ENCODE peak calls at places on chromosomes 13 and 19, in five cellular contexts. V is BJ, J is colonic mucosa, D is body of pancreas, S is uterus. I is an unnamed sample.

GRCh38 chr13:24718192-24718965 is 38.2 kb downstream of the ATP12A start:
- DNase-seq in V (no peak), J (no peak), D (no peak), S (no peak), I (no peak)

GRCh38 chr13:73741742-73742141 is 392.5 kb downstream of the KLF12 start:
- DNase-seq in V (no peak), J (no peak), D (no peak), S (no peak), I (no peak)

GRCh38 chr19:27974082-27974513 is 1238.9 kb downstream of the UQCRFS1 start:
- DNase-seq in V (no peak), J (peak), D (peak), S (no peak), I (no peak)

GRCh38 chr13:57352114-57352513 is 185.1 kb downstream of the PRR20E start:
- DNase-seq in V (no peak), J (no peak), D (no peak), S (no peak), I (no peak)

GRCh38 chr19:54418030-54418929 is 3.0 kb downstream of the TTYH1 start:
- DNase-seq in V (peak), J (no peak), D (no peak), S (no peak), I (no peak)

GRCh38 chr19:35556846-35557538 is 6.5 kb downstream of the ATP4A start:
- DNase-seq in V (no peak), J (no peak), D (no peak), S (no peak), I (no peak)

GRCh38 chr19:4933528-4933927 is 24.2 kb downstream of the UHRF1 start:
- DNase-seq in V (no peak), J (no peak), D (no peak), S (no peak), I (no peak)

GRCh38 chr13:113837554-113838355 is 26.1 kb downstream of the GAS6 start:
- DNase-seq in V (peak), J (peak), D (peak), S (peak), I (peak)

GRCh38 chr19:2716722-2717637 is 4.2 kb downstream of the DIRAS1 start:
- DNase-seq in V (no peak), J (no peak), D (no peak), S (no peak), I (no peak)

GRCh38 chr13:112774448-112774792 is 84.6 kb downstream of the ATP11A start:
- DNase-seq in V (no peak), J (no peak), D (no peak), S (no peak), I (no peak)

GRCh38 chr13:98203641-98204326 is 26.7 kb upstream of the RNF113B start:
- DNase-seq in V (peak), J (no peak), D (no peak), S (no peak), I (no peak)

GRCh38 chr13:98207411-98207810 is 30.3 kb upstream of the RNF113B start:
- DNase-seq in V (no peak), J (no peak), D (no peak), S (no peak), I (no peak)

GRCh38 chr13:98208606-98209005 is 31.5 kb upstream of the RNF113B start:
- DNase-seq in V (no peak), J (no peak), D (no peak), S (no peak), I (no peak)

GRCh38 chr13:98204546-98204945 is 27.5 kb upstream of the RNF113B start:
- DNase-seq in V (no peak), J (no peak), D (no peak), S (no peak), I (no peak)

DNA sequence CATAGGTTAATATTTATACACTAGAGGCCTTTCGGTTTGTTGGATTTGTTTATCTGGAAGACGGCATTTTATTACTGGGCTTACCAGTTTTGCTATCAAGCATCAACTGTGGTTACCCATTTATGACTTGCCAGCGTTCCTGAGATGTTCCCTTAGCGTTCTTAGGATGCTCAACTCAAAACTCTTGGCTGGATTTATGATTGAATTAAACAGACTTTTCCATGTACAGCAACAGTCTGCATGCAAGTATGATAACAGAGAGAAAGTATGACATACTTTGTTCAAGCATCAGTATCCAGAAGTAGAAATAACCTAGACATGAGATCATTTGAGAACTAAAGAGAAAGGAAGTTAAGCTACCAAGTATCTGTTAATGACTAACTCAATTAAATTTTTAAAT is 29.9 kb upstream of the RNF113B start:
- DNase-seq in V (peak), J (no peak), D (no peak), S (no peak), I (peak)
- H3K4me3 ChIP-seq in V (no peak), J (no peak), D (no peak), S (no peak), I (no peak)

DNA sequence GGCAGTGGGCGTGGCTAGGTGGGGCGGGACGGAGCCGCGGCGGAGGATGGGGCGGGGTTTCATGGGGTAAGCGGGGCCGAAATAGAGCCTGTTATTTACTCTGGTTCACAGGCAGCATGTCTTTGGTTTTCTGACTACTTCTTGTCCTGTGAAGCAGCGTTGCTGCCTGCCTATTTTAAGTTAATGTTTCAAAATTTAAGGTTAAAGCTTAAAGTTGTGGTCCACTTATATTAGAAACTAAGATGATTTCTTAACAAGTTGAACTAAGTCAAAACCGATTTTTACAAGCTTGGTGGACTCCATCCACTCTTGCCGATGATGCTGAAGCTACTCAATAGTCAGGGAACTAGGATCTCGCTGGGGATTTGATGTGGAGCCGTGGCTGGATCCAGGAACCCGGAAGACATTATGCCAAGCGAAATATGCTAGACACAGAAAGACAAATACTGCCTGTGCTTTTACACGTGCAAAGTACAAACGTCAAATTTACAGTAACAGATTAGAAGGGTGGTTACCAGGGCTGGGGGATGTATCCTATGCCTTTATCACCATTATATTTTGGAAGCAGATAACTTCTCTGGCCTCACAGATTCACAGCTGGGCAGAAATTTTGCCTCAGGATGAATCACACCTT is 456 bp upstream of the ZNF616 start:
- DNase-seq in V (no peak), J (no peak), D (no peak), S (no peak), I (no peak)
- H3K4me3 ChIP-seq in V (peak), J (peak), D (no peak), S (peak), I (peak)

DNA sequence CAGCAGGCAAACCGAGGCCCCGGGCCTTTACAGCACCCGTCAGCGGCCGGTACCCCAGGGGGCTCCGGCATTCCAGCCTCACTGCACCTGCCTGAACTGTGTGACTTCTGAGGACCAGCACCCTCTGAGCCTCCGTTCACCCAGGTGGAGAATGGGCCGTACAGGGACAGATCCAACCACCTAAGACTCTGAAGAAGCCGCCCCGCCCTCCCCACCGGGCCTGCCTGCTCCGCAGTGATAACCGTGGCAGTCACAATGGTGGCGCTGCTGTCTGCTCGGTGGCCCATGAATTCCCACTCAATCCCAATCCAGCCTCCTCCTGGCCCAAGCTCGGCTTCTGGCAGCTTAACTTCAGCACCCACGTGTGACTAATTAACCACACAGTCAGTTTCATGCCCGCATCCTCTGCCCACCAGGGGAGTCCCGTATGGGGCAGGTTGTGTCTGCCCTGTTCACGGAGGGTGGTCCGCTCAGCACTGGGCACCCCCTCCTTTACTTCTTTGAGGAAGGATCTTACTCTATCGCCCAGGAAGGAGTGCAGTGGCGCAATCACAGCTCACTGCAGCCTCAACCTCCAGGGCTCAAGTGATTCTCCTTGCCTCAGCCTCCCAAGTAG is 3.4 kb downstream of the TCF3 start:
- DNase-seq in V (no peak), J (no peak), D (no peak), S (no peak), I (no peak)
- H3K4me3 ChIP-seq in V (no peak), J (no peak), D (no peak), S (no peak), I (no peak)

GRCh38 chr13:98301721-98302120 is 124.7 kb upstream of the RNF113B start:
- DNase-seq in V (no peak), J (no peak), D (no peak), S (no peak), I (no peak)

GRCh38 chr13:98300956-98301641 is 124.0 kb upstream of the RNF113B start:
- DNase-seq in V (no peak), J (no peak), D (peak), S (no peak), I (no peak)

GRCh38 chr13:98298599-98298998 is 121.5 kb upstream of the RNF113B start:
- DNase-seq in V (no peak), J (no peak), D (no peak), S (no peak), I (no peak)

GRCh38 chr13:98299243-98299953 is 122.3 kb upstream of the RNF113B start:
- DNase-seq in V (no peak), J (no peak), D (no peak), S (no peak), I (no peak)

DNA sequence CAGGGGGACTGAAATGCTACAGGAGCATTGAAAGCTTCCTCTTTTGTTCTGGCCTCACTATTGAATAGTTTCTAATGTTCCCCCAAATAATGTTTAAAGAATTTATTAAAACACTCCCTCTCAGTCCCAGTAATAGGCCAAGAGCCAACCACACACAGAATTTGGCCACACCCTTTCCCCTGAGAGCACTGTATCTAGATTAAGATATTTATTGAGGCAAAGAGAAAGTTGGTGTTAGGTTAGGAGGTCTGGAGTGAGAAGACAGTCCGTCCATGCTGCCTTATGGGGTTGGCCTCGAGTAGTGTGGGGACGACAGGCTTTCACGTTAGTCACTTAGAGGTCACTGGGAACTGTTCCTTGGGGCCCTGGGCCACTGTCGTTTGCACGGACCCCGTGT is 122.9 kb upstream of the RNF113B start:
- DNase-seq in V (no peak), J (no peak), D (no peak), S (no peak), I (no peak)
- H3K4me3 ChIP-seq in V (no peak), J (no peak), D (no peak), S (no peak), I (no peak)

GRCh38 chr13:19117913-19118739 is 63.5 kb downstream of the TUBA3C start:
- DNase-seq in V (no peak), J (no peak), D (no peak), S (no peak), I (no peak)
- H3K4me3 ChIP-seq in V (no peak), J (no peak), D (no peak), S (no peak), I (no peak)

GRCh38 chr13:76225815-76226489 is 589.8 kb downstream of the LMO7 start:
- DNase-seq in V (no peak), J (no peak), D (peak), S (no peak), I (peak)

GRCh38 chr13:76226941-76227340 is 590.8 kb downstream of the LMO7 start:
- DNase-seq in V (no peak), J (no peak), D (no peak), S (no peak), I (no peak)

GRCh38 chr13:76229281-76229680 is 593.2 kb downstream of the LMO7 start:
- DNase-seq in V (no peak), J (no peak), D (no peak), S (no peak), I (no peak)

GRCh38 chr13:76231522-76232167 is 595.5 kb downstream of the LMO7 start:
- DNase-seq in V (no peak), J (no peak), D (no peak), S (no peak), I (no peak)
- H3K4me3 ChIP-seq in V (no peak), J (no peak), D (no peak), S (no peak), I (no peak)

GRCh38 chr19:17848598-17849292 is 963 bp upstream of the JAK3 start:
- DNase-seq in V (no peak), J (no peak), D (no peak), S (no peak), I (no peak)
- H3K4me3 ChIP-seq in V (no peak), J (no peak), D (no peak), S (no peak), I (no peak)

DNA sequence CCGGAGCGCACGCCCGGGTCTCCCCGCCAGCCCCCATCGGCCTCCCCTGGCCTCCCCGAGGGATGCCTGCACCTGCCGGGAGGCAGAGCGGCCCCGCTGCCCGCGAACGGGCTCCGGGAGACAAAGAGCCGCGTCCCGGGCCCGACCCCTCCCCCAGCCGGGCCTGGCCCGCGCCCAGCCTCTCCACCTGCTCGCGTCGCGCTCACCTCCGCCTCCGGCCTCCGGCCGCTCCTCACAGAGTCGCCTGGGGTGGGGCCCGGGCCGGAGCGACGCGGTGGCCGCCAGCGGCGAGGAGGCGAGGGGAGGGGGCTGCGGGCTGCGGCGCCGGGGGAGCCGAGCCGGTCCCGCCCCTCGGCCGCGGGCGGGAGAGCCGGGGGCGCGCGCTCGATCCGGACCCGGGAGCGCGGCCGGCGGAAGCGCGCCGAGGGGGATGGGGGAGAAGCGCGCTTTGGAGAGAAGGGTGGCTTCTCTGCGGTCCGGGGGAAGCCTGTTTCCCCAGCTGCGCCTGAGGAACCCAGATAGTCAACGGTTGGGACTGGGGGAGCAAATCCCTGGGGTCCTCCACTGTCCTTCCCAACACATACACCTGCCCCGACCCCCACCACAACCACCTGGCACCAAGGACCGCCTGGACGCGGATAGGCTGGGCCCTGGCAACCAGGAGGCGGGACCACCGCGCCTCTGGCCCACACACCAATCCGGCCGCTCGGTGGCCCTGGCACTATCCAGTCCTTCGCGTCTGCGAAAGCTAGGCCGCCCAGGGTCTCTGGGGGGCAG is at the start of gene PRR36:
- DNase-seq in V (no peak), J (no peak), D (peak), S (no peak), I (no peak)
- H3K4me3 ChIP-seq in V (peak), J (no peak), D (no peak), S (no peak), I (peak)